ENCODE peak calls at places on chromosomes 13 and 19, in five cellular contexts. N is endothelial cell of umbilical vein, J is HCT116, T is H1, S is breast epithelium. M is an unnamed sample.

GRCh38 chr19:17948967-17949930 is 16.4 kb downstream of the CCDC124 start:
- DNase-seq in S (no peak), N (no peak), J (no peak), T (no peak), M (no peak)

GRCh38 chr13:77752512-77753069 is 55.1 kb downstream of the SLAIN1 start:
- DNase-seq in T (no peak), S (no peak), J (no peak), N (no peak), M (no peak)

GRCh38 chr13:22848539-22849052 is 332.2 kb upstream of the SGCG start:
- DNase-seq in S (no peak), J (no peak), N (no peak), T (peak), M (no peak)

GRCh38 chr13:59364508-59365187 is 799.1 kb downstream of the DIAPH3 start:
- DNase-seq in S (no peak), J (no peak), T (no peak), N (no peak), M (no peak)

GRCh38 chr19:47707135-47707925 is 5.9 kb upstream of the EHD2 start:
- DNase-seq in N (peak), T (no peak), J (peak), S (peak), M (peak)

GRCh38 chr19:3796358-3796757 is 10.2 kb upstream of the MATK start:
- DNase-seq in S (no peak), T (no peak), N (no peak), J (no peak), M (no peak)

GRCh38 chr19:18350490-18350889 is 10.1 kb downstream of the PGPEP1 start:
- DNase-seq in J (no peak), N (no peak), S (no peak), T (no peak), M (no peak)

GRCh38 chr13:20035130-20035529 is 76.6 kb downstream of the ZMYM2 start:
- DNase-seq in S (no peak), J (no peak), T (no peak), N (no peak), M (no peak)

GRCh38 chr13:51266642-51267041 is 44.4 kb downstream of the FAM124A start:
- DNase-seq in J (no peak), N (no peak), T (no peak), S (no peak), M (no peak)

GRCh38 chr13:110499621-110500281 is 61.8 kb downstream of the RAB20 start:
- DNase-seq in T (no peak), N (no peak), J (no peak), S (no peak), M (no peak)

DNA sequence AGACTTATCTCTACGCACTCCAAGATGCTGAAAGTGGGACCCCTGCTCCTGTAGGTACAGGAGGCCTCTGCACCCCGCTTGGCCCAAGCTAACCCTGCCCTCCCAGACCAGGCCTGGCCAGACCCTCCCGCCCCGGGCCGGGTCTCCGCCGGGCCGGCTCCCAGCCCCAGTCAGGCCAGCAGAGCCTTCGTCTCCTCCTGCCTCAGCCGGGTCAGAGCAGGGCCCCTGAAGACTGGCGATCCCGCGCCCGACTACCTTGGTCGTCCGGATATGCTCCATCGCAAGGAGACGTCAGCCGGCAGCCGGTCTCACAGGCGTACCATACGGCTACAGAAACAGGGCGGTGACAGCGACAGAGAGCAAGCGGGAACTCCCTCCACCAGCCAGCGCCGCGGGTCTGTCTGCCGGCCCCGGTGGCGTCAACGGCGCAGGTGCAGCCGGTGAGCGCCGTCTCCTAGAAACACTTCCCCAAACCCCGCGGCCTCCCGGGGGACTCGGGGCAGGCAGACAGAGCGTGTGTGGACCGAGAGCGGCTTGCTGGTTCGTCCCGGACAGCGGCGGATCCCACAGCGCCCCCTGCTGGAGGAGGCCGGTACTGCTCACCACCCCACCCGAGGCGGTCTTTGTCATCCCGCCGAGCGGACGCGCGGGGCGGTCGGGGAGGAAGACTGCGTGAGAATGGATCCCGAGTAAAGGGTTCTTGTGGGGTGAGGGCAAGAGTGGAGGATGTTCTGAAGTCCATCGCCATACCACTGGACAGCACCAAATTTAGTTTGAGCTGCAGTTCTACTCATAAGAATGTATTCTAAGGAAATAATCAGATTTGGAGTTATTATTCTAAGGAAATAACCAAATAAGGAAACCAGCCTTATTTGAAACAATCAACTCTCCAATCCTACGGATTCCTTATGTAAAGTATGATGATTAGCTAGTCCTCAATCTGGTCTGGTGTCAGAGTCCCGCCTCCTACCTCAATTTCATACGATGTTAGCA is at the start of gene MTMR6:
- DNase-seq in J (peak), N (peak), S (peak), T (peak), M (peak)
- TF ChIP-seq POLR2A in J (no peak), N (peak), S (no peak), T (no peak), M (peak)

DNA sequence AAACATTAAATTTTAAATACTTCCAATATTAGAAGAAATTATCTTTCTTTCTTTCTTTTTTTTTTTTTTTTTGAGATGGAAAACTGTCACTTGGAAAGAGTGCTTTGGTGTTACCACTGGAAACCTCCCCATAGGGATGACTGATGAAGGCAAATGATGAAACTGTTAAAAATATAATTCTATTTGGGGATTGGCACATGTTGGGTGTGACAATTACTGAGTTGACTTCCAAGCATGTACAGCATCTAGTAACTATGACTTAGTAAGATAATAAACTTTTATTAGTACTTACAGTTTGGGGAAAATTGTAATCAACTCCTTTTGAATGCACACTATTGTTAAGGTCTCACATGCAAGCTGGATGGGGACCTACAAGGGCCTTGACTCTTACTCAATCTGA is 592.5 kb downstream of the KCTD12 start:
- DNase-seq in S (no peak), J (no peak), N (no peak), T (no peak), M (no peak)
- TF ChIP-seq POLR2AphosphoS5 in S (no peak), J (no peak), N (no peak), T (no peak), M (no peak)

GRCh38 chr19:1472227-1473055 is 6.6 kb downstream of the C19orf25 start:
- DNase-seq in J (no peak), N (no peak), S (no peak), T (no peak), M (no peak)
- TF ChIP-seq POLR2A in J (no peak), N (peak), S (no peak), T (no peak), M (no peak)

DNA sequence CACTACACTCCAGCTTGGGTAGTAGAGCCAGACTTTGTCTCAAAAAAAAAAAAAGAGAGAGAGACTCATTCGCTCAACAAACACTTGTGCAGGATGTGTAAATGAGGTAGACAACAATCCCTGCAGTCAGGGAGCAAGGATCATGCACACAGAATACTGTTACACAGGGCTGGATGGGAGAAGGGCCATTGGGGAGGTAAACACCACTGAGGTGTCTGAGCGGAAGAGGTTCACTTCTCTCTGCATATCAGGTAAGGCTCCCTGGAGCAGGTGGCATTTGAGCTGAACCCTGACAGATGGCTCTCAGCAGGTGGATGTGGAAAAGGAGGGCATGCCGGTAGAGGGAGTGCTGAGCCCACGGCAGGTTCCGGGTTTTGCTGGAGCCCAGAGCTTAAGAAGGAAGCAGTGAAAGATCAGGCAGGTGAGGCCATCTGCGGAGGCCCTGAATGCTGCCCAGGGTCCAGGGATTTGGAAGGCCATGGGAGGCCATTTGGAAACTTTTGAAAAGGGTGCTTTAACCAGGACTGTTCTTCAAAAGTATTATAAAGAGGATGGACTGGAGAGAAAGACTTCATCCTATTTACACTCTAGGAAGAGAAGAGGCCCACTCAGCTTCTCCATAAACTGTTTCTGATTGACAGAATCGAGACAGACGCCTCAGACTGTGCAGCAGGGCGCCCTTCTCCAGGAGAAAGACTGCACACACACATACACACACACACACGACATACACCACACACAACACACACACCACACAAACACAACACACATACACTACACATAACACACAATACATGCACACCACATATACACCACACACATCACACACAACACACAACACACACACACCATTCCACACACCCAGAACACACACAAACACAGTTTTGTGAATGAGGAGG is 199.4 kb downstream of the USP12 start:
- DNase-seq in S (no peak), N (no peak), J (peak), T (peak), M (no peak)
- TF ChIP-seq POLR2AphosphoS5 in S (no peak), N (no peak), J (no peak), T (no peak), M (no peak)

DNA sequence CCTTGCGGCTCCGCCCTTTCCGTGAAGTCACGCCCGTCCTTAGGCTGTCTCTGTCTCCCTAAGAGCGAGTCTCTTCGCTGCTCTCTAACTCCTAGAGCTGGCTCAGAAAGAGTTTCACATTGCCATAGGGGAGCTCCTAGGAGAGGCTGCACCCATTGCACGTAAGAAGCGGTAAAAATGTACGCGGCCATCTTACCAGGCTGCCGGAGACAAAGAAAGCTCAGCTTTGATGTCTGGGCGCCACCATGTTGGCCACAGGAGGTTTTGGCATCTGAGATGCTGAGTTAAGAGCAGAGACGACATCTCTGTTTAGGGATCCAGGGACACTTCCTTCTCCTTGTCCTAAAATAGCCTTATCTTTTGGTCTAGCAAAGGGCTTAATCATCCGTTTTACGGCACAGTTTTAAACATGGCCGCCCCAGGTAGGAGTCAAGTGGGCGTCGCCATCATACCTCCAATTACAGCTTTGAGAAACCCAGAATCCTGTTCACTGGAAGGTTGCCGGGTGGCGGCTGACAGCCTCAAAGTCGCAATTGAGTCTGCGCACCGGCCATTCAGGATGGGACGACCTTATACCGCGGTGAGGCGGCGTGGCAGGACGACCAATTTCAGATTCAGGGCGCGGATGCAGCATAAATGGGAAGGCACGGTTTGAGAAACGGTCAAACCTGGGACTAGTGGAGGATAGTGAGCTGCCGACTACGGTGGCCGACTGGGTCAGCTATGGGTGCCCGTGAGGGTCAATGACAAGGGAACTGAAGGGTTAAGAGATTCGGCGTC is at the start of gene ZNF793:
- DNase-seq in T (peak), N (peak), S (peak), J (no peak), M (peak)
- TF ChIP-seq POLR2A in T (peak), N (no peak), S (peak), J (no peak), M (peak)

DNA sequence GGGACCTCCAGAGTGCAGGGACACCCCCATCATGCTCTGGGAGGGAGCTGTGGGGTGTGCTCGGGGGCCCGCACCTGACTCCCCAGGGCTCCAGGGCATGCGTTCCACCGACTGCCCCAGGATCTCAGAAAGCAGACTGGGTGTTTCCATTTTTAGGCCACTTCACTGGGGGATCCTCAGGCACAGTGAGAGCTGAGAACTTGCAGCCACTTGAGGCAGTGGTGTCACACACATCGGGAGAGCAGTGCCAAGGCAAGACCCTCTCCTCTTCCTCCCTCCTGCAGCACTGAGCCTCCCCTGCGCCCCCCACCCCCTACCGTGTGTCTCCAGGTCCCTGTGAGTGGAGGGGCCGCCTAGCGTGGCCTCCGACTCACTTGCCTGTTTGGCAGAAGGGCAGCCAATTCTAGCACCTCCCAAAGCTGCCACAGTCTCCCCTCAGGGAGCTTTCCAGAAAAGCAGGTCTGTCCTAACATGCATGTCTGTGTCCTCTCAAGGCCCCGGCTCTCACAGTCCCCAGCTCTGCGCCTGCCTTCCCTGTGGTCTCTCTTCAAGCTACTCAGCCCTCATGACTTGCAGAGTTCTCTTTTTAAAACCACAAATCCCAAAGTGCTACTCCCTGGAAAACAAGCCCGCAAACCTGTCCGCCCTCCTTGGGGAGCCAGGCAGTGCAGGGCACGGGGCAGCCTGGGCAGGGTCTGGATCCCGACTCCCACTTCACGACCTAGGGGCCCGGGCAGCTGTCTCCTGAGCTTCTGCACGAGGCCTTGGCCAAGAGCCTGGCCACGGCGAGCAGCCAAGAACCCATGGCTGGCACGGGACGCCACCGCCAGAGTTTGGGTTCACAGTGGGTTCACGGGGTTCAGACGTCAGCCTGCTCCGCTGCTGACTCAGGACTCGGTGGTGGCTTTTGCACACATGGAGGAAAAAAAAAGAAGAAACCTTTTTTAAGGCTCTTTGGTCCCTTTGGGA is 94.1 kb downstream of the STK24 start:
- DNase-seq in J (no peak), N (peak), T (no peak), S (peak), M (no peak)
- TF ChIP-seq POLR2AphosphoS5 in J (no peak), N (peak), T (no peak), S (peak), M (no peak)

M was measured in GM12892.